ENCODE peak calls at places on chromosome 19, in six cellular contexts. R, T, D, C, V and I are unnamed samples.

GRCh38 chr19:3366104-3366760 is at the start of gene NFIC:
- DNase-seq in R (peak), T (peak), D (no peak), C (no peak), V (peak), I (peak)

GRCh38 chr19:11434703-11435056 is 241 bp downstream of the ODAD3 start:
- DNase-seq in R (no peak), T (no peak), D (no peak), C (no peak), V (no peak), I (no peak)

GRCh38 chr19:4575267-4575793 is 15.8 kb upstream of the SEMA6B start:
- DNase-seq in R (peak), T (peak), D (peak), C (no peak), V (peak), I (peak)

GRCh38 chr19:45136507-45137178 is 24.1 kb downstream of the NKPD1 start:
- DNase-seq in R (no peak), T (no peak), D (no peak), C (no peak), V (no peak), I (no peak)

GRCh38 chr19:5193192-5193591 is 147.4 kb downstream of the PTPRS start:
- DNase-seq in R (no peak), T (no peak), D (no peak), C (no peak), V (no peak), I (no peak)

GRCh38 chr19:56153507-56153906 is 12.4 kb downstream of the ZNF444 start:
- DNase-seq in R (no peak), T (no peak), D (no peak), C (no peak), V (no peak), I (peak)

GRCh38 chr19:29715695-29716581 is 877 bp upstream of the C19orf12 start:
- DNase-seq in R (no peak), T (peak), D (peak), C (no peak), V (peak), I (no peak)

GRCh38 chr19:51131780-51132680 is 7.3 kb downstream of the SIGLEC9 start:
- DNase-seq in R (peak), T (peak), D (no peak), C (no peak), V (peak), I (peak)

GRCh38 chr19:35539314-35539713 is 6.1 kb downstream of the GAPDHS start:
- DNase-seq in R (no peak), T (no peak), D (no peak), C (no peak), V (no peak), I (no peak)

DNA sequence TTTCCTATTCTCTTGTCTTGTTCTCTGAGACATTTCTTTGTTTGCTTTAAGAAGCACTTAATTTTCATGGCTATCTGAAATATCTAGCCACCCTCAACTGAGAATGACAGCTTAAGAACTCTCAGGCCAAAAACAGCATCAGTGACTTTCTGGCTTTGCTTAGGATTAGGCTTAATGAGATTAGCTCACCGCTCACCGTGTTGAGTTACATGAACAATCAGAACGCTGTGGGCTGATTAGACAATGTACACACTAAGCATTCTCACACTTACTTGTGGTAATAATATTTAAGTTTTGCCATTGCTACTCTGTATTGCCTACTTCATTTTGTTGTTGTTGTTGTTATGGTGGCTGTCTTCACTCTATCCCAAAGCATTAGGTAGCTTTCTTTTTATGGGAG is 1283.6 kb downstream of the UQCRFS1 start:
- DNase-seq in R (no peak), T (no peak), D (no peak), C (no peak), V (no peak), I (no peak)
- TF ChIP-seq MYC in R (no peak), T (no peak), D (no peak), C (no peak), V (no peak), I (no peak)

GRCh38 chr19:10420444-10421239 is at the start of gene PDE4A:
- DNase-seq in R (peak), T (peak), D (no peak), C (no peak), V (peak), I (no peak)
- TF ChIP-seq MYC in R (no peak), T (no peak), D (no peak), C (peak), V (no peak), I (no peak)

DNA sequence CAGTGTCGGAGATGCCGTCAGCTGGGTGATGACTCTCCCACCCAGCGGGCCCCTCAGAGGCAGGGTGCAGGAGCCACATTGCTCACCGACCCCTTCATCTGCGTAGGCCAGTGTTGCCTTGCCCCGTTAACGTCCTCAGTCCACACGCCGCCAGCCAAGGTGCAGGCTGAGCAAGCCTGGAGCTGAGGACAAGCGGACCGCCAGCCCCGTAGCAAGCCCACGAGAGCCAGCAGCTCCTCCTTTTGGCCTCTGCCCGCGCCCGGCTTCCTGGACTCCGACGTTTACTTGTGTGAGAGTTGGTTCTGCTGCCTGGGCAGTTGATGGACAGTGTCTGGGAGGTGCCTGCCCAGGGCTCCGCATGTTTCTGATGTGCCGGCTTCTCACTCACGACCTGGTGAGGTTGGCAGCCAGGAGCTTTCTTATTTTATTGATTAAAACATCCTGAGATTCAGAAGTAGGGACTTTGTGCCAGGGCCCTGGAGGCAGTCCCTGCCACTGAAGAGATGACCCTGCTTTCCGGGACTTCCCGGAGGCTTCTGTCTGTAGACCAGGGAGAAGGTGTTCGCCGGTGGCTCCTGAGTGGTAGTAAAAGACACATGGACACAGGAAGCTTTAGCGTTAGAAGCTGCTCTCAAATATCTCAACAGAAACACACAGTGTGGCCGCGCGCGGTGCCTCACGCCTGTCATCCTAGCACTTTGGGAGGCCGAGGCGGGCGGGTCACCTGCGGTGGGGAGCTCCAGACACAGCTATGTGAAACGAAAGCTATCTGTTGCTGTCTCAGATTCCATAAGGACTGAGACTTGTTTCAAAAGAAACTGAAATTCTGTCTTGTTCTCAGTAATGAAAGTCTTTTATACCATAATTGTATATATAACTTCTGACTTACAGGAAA is 5.9 kb downstream of the DAZAP1 start:
- DNase-seq in R (no peak), T (no peak), D (no peak), C (no peak), V (no peak), I (no peak)
- TF ChIP-seq MYC in R (no peak), T (no peak), D (no peak), C (no peak), V (no peak), I (no peak)

GRCh38 chr19:7871530-7872305 is 2.5 kb downstream of the PRR36 start:
- DNase-seq in R (peak), T (peak), D (peak), C (peak), V (peak), I (peak)

GRCh38 chr19:7871280-7871529 is 3.0 kb downstream of the PRR36 start:
- DNase-seq in R (no peak), T (no peak), D (no peak), C (no peak), V (no peak), I (no peak)

GRCh38 chr19:7869453-7869909 is 4.7 kb downstream of the PRR36 start:
- DNase-seq in R (peak), T (peak), D (peak), C (no peak), V (peak), I (peak)

GRCh38 chr19:7869910-7870511 is 4.2 kb downstream of the PRR36 start:
- DNase-seq in R (peak), T (peak), D (peak), C (no peak), V (peak), I (peak)

DNA sequence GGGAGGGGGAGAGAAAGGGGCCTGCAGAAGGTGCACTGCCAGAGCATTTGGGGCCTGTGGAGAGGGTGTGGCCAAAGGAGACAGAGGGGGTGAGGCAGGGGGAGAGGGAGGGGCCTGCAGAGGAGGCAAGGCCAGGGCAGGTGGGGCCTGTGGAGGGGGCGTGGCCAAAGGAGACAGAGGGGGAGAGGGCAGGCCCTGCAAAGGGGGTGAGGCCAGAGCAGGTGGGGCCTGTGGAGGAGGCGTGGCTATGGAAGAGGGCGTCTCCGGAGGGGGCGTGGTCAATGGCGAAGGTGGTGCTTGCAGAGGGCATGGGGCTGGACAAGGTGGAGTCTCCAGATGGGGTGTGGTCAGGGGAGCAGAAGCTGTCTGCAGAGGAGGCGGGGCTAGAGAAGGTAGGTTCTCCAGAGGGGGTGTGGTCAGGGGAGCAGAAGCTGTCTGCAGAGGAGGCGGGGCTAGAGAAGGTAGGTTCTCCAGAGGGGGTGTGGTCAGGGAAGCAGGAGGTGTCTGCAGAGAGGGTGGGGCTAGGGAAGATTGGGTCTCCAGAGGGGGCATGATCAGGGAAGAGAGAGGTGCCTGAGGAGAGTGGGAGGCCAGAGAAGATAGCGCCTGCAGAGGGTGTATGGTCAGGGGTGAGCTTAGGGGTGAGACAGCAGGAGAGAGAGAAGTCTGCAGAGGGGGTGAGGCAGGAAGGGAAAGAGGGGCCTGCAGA is 3.5 kb downstream of the PRR36 start:
- DNase-seq in R (peak), T (peak), D (peak), C (no peak), V (peak), I (peak)
- TF ChIP-seq MYC in R (peak), T (peak), D (no peak), C (no peak), V (no peak), I (no peak)

GRCh38 chr19:13902993-13903555 is 2.8 kb downstream of the BRME1 start:
- DNase-seq in R (no peak), T (peak), D (no peak), C (no peak), V (peak), I (peak)

GRCh38 chr19:13899912-13900584 is 5.9 kb downstream of the BRME1 start:
- DNase-seq in R (no peak), T (no peak), D (no peak), C (no peak), V (no peak), I (no peak)

GRCh38 chr19:13894552-13894951 is 11.4 kb downstream of the BRME1 start:
- DNase-seq in R (no peak), T (no peak), D (no peak), C (no peak), V (no peak), I (no peak)

GRCh38 chr19:13896227-13896626 is 9.7 kb downstream of the BRME1 start:
- DNase-seq in R (no peak), T (no peak), D (no peak), C (no peak), V (no peak), I (no peak)

DNA sequence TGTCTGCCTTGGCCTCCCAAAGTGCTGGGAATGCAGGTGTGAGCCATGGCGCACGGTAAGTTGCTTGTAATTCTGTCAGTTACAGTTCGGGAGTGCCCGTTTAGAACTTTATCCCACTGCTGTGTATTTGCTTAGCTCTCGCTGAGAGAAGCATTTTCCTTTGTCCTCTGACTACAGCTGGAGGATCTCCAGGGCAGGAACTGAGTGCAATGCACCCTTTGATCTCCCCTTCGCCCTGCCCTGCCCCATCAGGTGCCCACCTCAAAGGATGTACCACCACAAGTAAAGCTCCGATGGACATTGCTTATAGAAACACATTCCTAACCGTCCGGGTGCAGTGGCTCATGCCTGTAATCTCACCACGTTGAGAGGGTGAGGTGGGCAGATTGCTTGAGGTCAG is 6.5 kb downstream of the BRME1 start:
- DNase-seq in R (no peak), T (no peak), D (peak), C (no peak), V (no peak), I (no peak)
- TF ChIP-seq MYC in R (no peak), T (no peak), D (no peak), C (no peak), V (no peak), I (no peak)

GRCh38 chr19:24032651-24033050 is 54.3 kb upstream of the ZNF254 start:
- DNase-seq in R (no peak), T (no peak), D (no peak), C (no peak), V (no peak), I (no peak)
- TF ChIP-seq MYC in R (no peak), T (no peak), D (no peak), C (no peak), V (no peak), I (no peak)

DNA sequence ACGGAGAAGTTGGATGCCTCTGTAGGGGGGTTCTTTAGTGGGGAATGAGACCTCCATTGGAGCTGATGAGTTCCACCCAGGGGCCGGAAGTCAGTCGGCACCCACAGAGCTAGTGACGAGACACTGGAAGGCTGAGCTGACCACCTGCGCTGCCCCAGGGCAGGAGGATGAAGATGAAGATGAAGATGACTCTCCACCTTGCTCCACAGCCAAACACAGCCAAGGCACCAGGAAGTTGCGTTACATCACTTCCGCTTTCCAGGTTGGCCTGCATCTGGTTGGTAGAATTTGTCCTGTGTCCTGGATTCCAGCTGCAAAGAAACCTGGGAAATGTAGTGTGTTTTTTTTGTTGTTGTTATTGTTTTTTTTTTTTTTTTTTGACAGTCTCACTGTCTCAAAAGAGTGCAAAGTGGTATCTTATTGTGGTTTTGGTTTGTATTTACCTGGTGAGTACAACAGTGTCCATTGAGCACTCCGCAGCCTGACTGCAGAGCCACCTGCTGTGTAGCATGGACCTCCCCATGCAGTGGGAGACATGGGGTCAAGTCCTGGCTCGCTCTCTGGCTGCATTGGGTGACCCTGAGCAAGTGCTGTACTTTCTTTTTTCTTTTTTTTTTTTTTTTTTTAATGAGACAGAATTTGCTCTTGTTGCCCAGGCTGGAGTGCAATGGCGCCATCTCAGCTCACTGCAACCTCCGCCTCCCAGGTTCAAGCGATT is 1.9 kb downstream of the TBC1D17 start:
- DNase-seq in R (no peak), T (peak), D (no peak), C (no peak), V (peak), I (no peak)
- TF ChIP-seq MYC in R (no peak), T (no peak), D (no peak), C (no peak), V (no peak), I (no peak)

GRCh38 chr19:16268676-16269319 is 55.8 kb upstream of the KLF2 start:
- DNase-seq in R (no peak), T (no peak), D (no peak), C (no peak), V (no peak), I (no peak)

GRCh38 chr19:16273005-16273404 is 51.6 kb upstream of the KLF2 start:
- DNase-seq in R (no peak), T (no peak), D (no peak), C (no peak), V (no peak), I (no peak)

GRCh38 chr19:16274466-16274865 is 50.2 kb upstream of the KLF2 start:
- DNase-seq in R (no peak), T (peak), D (no peak), C (no peak), V (no peak), I (no peak)
- TF ChIP-seq MYC in R (no peak), T (no peak), D (no peak), C (no peak), V (no peak), I (no peak)

GRCh38 chr19:13057744-13058143 is 44.9 kb downstream of the LYL1 start:
- DNase-seq in R (no peak), T (no peak), D (no peak), C (no peak), V (no peak), I (peak)
- TF ChIP-seq MYC in R (no peak), T (no peak), D (no peak), C (no peak), V (no peak), I (no peak)